ENCODE peak calls at places on chromosomes 13 and 19, in five cellular contexts. B, K, Z, E and A are unnamed samples. For H3K4me1, the result is how much of the 10 kb centered on the place peaks cover.

GRCh38 chr13:94435604-94436226 is 43.8 kb downstream of the DCT start:
- DNase-seq in B (no peak), K (no peak), Z (no peak), E (peak), A (no peak)

GRCh38 chr19:15922021-15922420 is 12.3 kb downstream of the CYP4F11 start:
- DNase-seq in B (no peak), K (no peak), Z (no peak), E (no peak), A (no peak)

GRCh38 chr13:114048463-114048862 is 74.6 kb upstream of the C13orf46 start:
- DNase-seq in B (no peak), K (peak), Z (no peak), E (no peak), A (no peak)

GRCh38 chr13:43006893-43007631 is 15.0 kb upstream of the EPSTI1 start:
- DNase-seq in B (no peak), K (no peak), Z (no peak), E (no peak), A (no peak)

GRCh38 chr13:62377838-62378237 is 962.2 kb upstream of the PCDH20 start:
- DNase-seq in B (no peak), K (no peak), Z (no peak), E (no peak), A (no peak)

GRCh38 chr19:33514885-33515485 is 6.6 kb downstream of the PEPD start:
- DNase-seq in B (no peak), K (peak), Z (no peak), E (no peak), A (no peak)

GRCh38 chr19:34364830-34365462 is at the start of gene GPI:
- DNase-seq in B (peak), K (peak), Z (peak), E (no peak), A (peak)

GRCh38 chr19:47284324-47284899 is 9.7 kb downstream of the INAFM1 start:
- DNase-seq in B (no peak), K (no peak), Z (no peak), E (no peak), A (peak)

GRCh38 chr19:38388310-38389100 is at the start of gene SPRED3:
- DNase-seq in B (peak), K (peak), Z (peak), E (no peak), A (peak)

GRCh38 chr19:13366529-13367143 is 139.6 kb downstream of the CACNA1A start:
- DNase-seq in B (no peak), K (no peak), Z (no peak), E (peak), A (no peak)

GRCh38 chr13:39811051-39811450 is 155.6 kb downstream of the COG6 start:
- DNase-seq in B (no peak), K (no peak), Z (no peak), E (no peak), A (no peak)

GRCh38 chr13:108322206-108322824 is 52.8 kb downstream of the TNFSF13B start:
- DNase-seq in B (no peak), K (no peak), Z (no peak), E (peak), A (no peak)

GRCh38 chr19:38917921-38918491 is 6.0 kb upstream of the CCER2 start:
- DNase-seq in B (no peak), K (no peak), Z (no peak), E (no peak), A (peak)

GRCh38 chr13:30618186-30618937 is 642 bp downstream of the USPL1 start:
- DNase-seq in B (peak), K (no peak), Z (no peak), E (no peak), A (peak)

GRCh38 chr19:8576273-8576993 is 809 bp downstream of the MYO1F start:
- DNase-seq in B (no peak), K (no peak), Z (no peak), E (no peak), A (no peak)

GRCh38 chr19:41933693-41934426 is 5.6 kb upstream of the ERFL start:
- DNase-seq in B (no peak), K (no peak), Z (no peak), E (no peak), A (no peak)

GRCh38 chr19:16463991-16464575 is 7.7 kb downstream of the EPS15L1 start:
- DNase-seq in B (no peak), K (no peak), Z (no peak), E (no peak), A (no peak)

GRCh38 chr19:49155005-49155826 is at the start of gene HRC:
- DNase-seq in B (no peak), K (peak), Z (no peak), E (no peak), A (peak)

GRCh38 chr13:35963982-35964665 is 167.1 kb downstream of the DCLK1 start:
- DNase-seq in B (no peak), K (no peak), Z (no peak), E (no peak), A (no peak)

GRCh38 chr13:99379856-99380255 is 72.7 kb upstream of the GPR183 start:
- DNase-seq in B (no peak), K (no peak), Z (no peak), E (no peak), A (no peak)

GRCh38 chr19:43639507-43640423 is at the start of gene CADM4:
- DNase-seq in B (peak), K (no peak), Z (peak), E (no peak), A (no peak)

GRCh38 chr19:2344381-2344870 is 15.6 kb upstream of the TMPRSS9 start:
- DNase-seq in B (no peak), K (no peak), Z (no peak), E (no peak), A (no peak)

GRCh38 chr19:10517760-10518443 is 655 bp upstream of the S1PR5 start:
- DNase-seq in B (no peak), K (no peak), Z (no peak), E (no peak), A (no peak)

GRCh38 chr13:98199480-98199879 is 22.4 kb upstream of the RNF113B start:
- DNase-seq in B (no peak), K (no peak), Z (no peak), E (no peak), A (no peak)

GRCh38 chr19:14114854-14115253 is 2.7 kb downstream of the PRKACA start:
- DNase-seq in B (peak), K (peak), Z (no peak), E (no peak), A (peak)

GRCh38 chr13:67106502-67107057 is 123.6 kb downstream of the PCDH9 start:
- DNase-seq in B (no peak), K (no peak), Z (no peak), E (no peak), A (no peak)

GRCh38 chr13:105991622-105992254 is 543.7 kb downstream of the EFNB2 start:
- DNase-seq in B (peak), K (no peak), Z (no peak), E (no peak), A (no peak)

GRCh38 chr13:98295371-98295770 is 118.3 kb upstream of the RNF113B start:
- DNase-seq in B (no peak), K (no peak), Z (no peak), E (no peak), A (no peak)

GRCh38 chr19:49553451-49554271 is 25.9 kb downstream of the RCN3 start:
- DNase-seq in B (peak), K (no peak), Z (no peak), E (no peak), A (no peak)

GRCh38 chr19:33998739-33999345 is 173.5 kb upstream of the LSM14A start:
- DNase-seq in B (no peak), K (no peak), Z (no peak), E (no peak), A (no peak)

GRCh38 chr13:99845136-99845874 is 126.3 kb downstream of the ZIC5 start:
- DNase-seq in B (no peak), K (no peak), Z (no peak), E (no peak), A (no peak)

GRCh38 chr19:55441692-55442321 is 1.3 kb downstream of the SHISA7 start:
- DNase-seq in B (no peak), K (no peak), Z (no peak), E (no peak), A (no peak)

GRCh38 chr19:6577410-6578125 is 13.4 kb downstream of the CD70 start:
- DNase-seq in B (no peak), K (no peak), Z (no peak), E (no peak), A (no peak)

GRCh38 chr19:4009990-4010807 is 2.7 kb downstream of the PIAS4 start:
- DNase-seq in B (no peak), K (no peak), Z (no peak), E (no peak), A (peak)

GRCh38 chr19:4012092-4012974 is 4.8 kb downstream of the PIAS4 start:
- DNase-seq in B (peak), K (no peak), Z (no peak), E (no peak), A (no peak)

GRCh38 chr19:4010808-4011110 is 3.2 kb downstream of the PIAS4 start:
- DNase-seq in B (no peak), K (no peak), Z (no peak), E (no peak), A (no peak)

GRCh38 chr19:4007836-4008539 is 452 bp downstream of the PIAS4 start:
- DNase-seq in B (no peak), K (no peak), Z (peak), E (no peak), A (peak)

GRCh38 chr19:4007021-4007835 is at the start of gene PIAS4:
- DNase-seq in B (peak), K (peak), Z (peak), E (peak), A (peak)
- TF ChIP-seq POLR2A in B (no peak), K (peak), Z (peak), E (peak), A (no peak)

DNA sequence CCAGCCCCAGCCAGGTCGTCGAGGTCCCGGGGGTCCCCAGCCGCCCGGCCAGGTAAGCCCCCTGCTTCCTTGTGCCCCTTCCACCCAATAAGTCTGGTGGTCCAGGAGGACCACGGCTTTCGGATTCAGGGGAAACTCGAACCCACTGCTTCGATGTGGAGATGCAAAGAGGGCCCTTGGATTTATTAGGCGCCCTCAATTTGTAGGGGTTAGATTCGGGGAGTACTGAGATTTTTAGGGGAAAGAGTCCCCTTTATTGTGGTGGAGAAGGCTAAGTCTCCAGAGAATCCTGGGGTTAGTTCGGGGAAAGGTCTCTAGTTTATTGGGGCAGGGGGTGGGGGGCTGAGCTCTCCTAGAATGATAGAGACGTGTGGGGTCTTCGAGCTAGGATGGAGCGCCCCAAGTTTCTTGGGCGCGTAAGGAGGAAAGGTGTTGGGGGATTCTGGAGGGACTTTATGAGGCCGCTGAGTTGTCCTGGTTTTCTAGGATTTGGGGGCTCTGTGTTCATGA is 3.8 kb upstream of the LTBP4 start:
- DNase-seq in B (no peak), K (no peak), Z (no peak), E (no peak), A (no peak)
- H3K4me1 ChIP-seq in B (under half), K (under half), Z (under half), E (half or more), A (under half)

GRCh38 chr19:5356918-5357317 is 16.3 kb upstream of the PTPRS start:
- DNase-seq in B (no peak), K (no peak), Z (no peak), E (no peak), A (no peak)

GRCh38 chr19:5356428-5356827 is 15.8 kb upstream of the PTPRS start:
- DNase-seq in B (no peak), K (no peak), Z (no peak), E (no peak), A (no peak)

GRCh38 chr19:5355076-5355475 is 14.5 kb upstream of the PTPRS start:
- DNase-seq in B (no peak), K (no peak), Z (no peak), E (no peak), A (no peak)

GRCh38 chr19:5354403-5354802 is 13.8 kb upstream of the PTPRS start:
- DNase-seq in B (no peak), K (no peak), Z (no peak), E (no peak), A (no peak)

GRCh38 chr19:5355693-5356092 is 15.1 kb upstream of the PTPRS start:
- DNase-seq in B (no peak), K (no peak), Z (no peak), E (no peak), A (no peak)
- TF ChIP-seq POLR2A in B (no peak), K (no peak), Z (no peak), E (no peak), A (no peak)

GRCh38 chr19:18501351-18501750 is 20.5 kb downstream of the ELL start:
- DNase-seq in B (no peak), K (no peak), Z (no peak), E (no peak), A (no peak)

GRCh38 chr19:18501832-18502231 is 20.0 kb downstream of the ELL start:
- DNase-seq in B (peak), K (no peak), Z (no peak), E (no peak), A (peak)

GRCh38 chr19:18503337-18503970 is 18.4 kb downstream of the ELL start:
- DNase-seq in B (no peak), K (no peak), Z (no peak), E (no peak), A (no peak)

GRCh38 chr19:18502633-18503294 is 19.1 kb downstream of the ELL start:
- DNase-seq in B (no peak), K (peak), Z (no peak), E (no peak), A (no peak)

GRCh38 chr19:18502236-18502632 is 19.6 kb downstream of the ELL start:
- DNase-seq in B (no peak), K (no peak), Z (no peak), E (no peak), A (no peak)
- H3K4me1 ChIP-seq in B (half or more), K (half or more), Z (under half), E (under half), A (half or more)